ENCODE peak calls at places on chromosomes 12 and 14, in five cellular contexts. D is mesendoderm, Q is HCT116, A is mammary epithelial cell, N is SK-N-SH. F is an unnamed sample.

GRCh38 chr14:20492486-20492885 is 12.9 kb upstream of the RNASE10 start:
- DNase-seq in D (no peak), Q (no peak), A (no peak), N (no peak), F (no peak)

GRCh38 chr12:80702889-80703605 is 4.4 kb upstream of the MYF6 start:
- DNase-seq in D (peak), Q (no peak), A (peak), N (no peak), F (no peak)

GRCh38 chr12:84718901-84719300 is 193.7 kb downstream of the SLC6A15 start:
- DNase-seq in D (no peak), Q (no peak), A (no peak), N (no peak), F (peak)

GRCh38 chr14:56235388-56235787 is 117.2 kb downstream of the PELI2 start:
- DNase-seq in D (no peak), Q (no peak), A (no peak), N (no peak), F (no peak)

GRCh38 chr14:71361335-71361734 is 454.1 kb downstream of the PCNX1 start:
- DNase-seq in D (no peak), Q (no peak), A (peak), N (no peak), F (no peak)

GRCh38 chr14:93056166-93056839 is 59.4 kb downstream of the ITPK1 start:
- DNase-seq in D (peak), Q (no peak), A (no peak), N (no peak), F (no peak)

GRCh38 chr12:103758310-103759089 is 82.5 kb downstream of the NT5DC3 start:
- DNase-seq in D (peak), Q (no peak), A (no peak), N (no peak), F (no peak)

GRCh38 chr12:81963651-81964050 is 204.5 kb upstream of the PPFIA2 start:
- DNase-seq in D (no peak), Q (no peak), A (no peak), N (no peak), F (no peak)

GRCh38 chr12:119061208-119061796 is 80.0 kb downstream of the SRRM4 start:
- DNase-seq in D (peak), Q (no peak), A (peak), N (no peak), F (peak)

GRCh38 chr12:95613021-95613420 is 61.7 kb upstream of the USP44 start:
- DNase-seq in D (no peak), Q (no peak), A (no peak), N (no peak), F (no peak)

GRCh38 chr12:80777587-80777986 is 60.9 kb downstream of the MYF5 start:
- DNase-seq in D (no peak), Q (no peak), A (no peak), N (no peak), F (no peak)

GRCh38 chr14:89957791-89958190 is 2.1 kb downstream of the TDP1 start:
- DNase-seq in D (no peak), Q (no peak), A (no peak), N (no peak), F (no peak)

GRCh38 chr14:68131907-68132306 is 312.3 kb downstream of the RAD51B start:
- DNase-seq in D (no peak), Q (no peak), A (no peak), N (no peak), F (no peak)

GRCh38 chr12:45763381-45763780 is 33.9 kb downstream of the ARID2 start:
- DNase-seq in D (no peak), Q (no peak), A (no peak), N (no peak), F (no peak)

GRCh38 chr14:103330536-103330935 is 3.5 kb upstream of the EIF5 start:
- DNase-seq in D (no peak), Q (no peak), A (no peak), N (no peak), F (no peak)

GRCh38 chr14:99883866-99884650 is 90.8 kb downstream of the EML1 start:
- DNase-seq in D (no peak), Q (no peak), A (no peak), N (no peak), F (no peak)

GRCh38 chr12:121110211-121110940 is 22.3 kb upstream of the P2RX7 start:
- DNase-seq in D (peak), Q (peak), A (peak), N (peak), F (no peak)

GRCh38 chr14:65658202-65658601 is 245.7 kb downstream of the FUT8 start:
- DNase-seq in D (no peak), Q (no peak), A (peak), N (no peak), F (no peak)

GRCh38 chr12:26680724-26681455 is 152.1 kb downstream of the ITPR2 start:
- DNase-seq in D (no peak), Q (no peak), A (peak), N (no peak), F (no peak)

GRCh38 chr14:54814076-54814475 is 88.5 kb downstream of the GCH1 start:
- DNase-seq in D (peak), Q (no peak), A (no peak), N (no peak), F (no peak)

GRCh38 chr12:117461732-117462131 is 100.3 kb upstream of the NOS1 start:
- DNase-seq in D (no peak), Q (no peak), A (no peak), N (no peak), F (no peak)

GRCh38 chr12:13135336-13136178 is 32.1 kb upstream of the GSG1 start:
- DNase-seq in D (peak), Q (peak), A (peak), N (no peak), F (peak)

GRCh38 chr12:13241833-13242232 is 45.3 kb downstream of the EMP1 start:
- DNase-seq in D (no peak), Q (peak), A (peak), N (no peak), F (no peak)

GRCh38 chr12:55743131-55743921 is 404 bp downstream of the GDF11 start:
- DNase-seq in D (peak), Q (no peak), A (peak), N (peak), F (no peak)
- H3K9ac ChIP-seq in D (peak), Q (peak), A (no peak), N (peak), F (peak)

DNA sequence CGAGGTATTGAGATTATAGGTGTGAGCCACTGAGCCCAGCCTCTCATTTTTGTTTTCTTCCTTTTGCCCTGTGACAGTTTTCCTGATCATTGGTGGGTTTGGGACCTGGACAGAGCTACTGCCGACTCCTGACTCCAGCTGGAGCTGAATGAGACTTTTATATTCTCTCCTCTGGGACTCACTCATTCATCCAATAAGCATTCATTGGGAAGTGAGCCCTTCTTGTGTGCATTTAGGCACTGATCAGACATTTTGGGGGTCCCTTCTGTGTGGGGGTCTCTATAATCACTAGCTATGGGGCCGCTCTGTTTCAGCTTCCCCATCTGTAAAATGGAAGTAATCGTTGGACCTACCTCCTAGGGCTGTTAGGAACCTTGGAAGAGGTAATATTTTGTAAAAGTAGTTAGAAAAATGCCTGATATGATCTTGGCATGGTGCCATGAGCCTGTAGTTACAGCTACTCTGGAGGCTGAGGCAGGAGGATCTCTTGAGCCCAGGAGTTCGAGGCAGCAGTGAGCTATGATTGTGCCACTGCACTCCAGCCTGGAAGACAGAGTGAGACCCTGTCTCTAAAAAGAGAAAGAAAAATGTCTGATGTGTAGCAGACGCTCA is 7.2 kb downstream of the SH2B3 start:
- DNase-seq in D (no peak), Q (no peak), A (no peak), N (no peak), F (no peak)
- H3K27ac ChIP-seq in D (peak), Q (no peak), A (no peak), N (no peak), F (peak)

GRCh38 chr14:75540479-75540851 is 18.2 kb downstream of the BATF start:
- DNase-seq in D (no peak), Q (no peak), A (no peak), N (no peak), F (no peak)
- H3K9ac ChIP-seq in D (no peak), Q (no peak), A (no peak), N (no peak), F (no peak)

GRCh38 chr12:112904571-112904970 is 2.2 kb upstream of the OAS1 start:
- DNase-seq in D (no peak), Q (no peak), A (no peak), N (no peak), F (no peak)

GRCh38 chr12:112906712-112907414 is at the start of gene OAS1:
- DNase-seq in D (peak), Q (no peak), A (peak), N (peak), F (no peak)

GRCh38 chr12:112907415-112908157 is 824 bp downstream of the OAS1 start:
- DNase-seq in D (no peak), Q (no peak), A (no peak), N (no peak), F (no peak)

GRCh38 chr12:112908548-112908947 is 1.8 kb downstream of the OAS1 start:
- DNase-seq in D (no peak), Q (no peak), A (no peak), N (no peak), F (no peak)

GRCh38 chr12:112905451-112906089 is 1.2 kb upstream of the OAS1 start:
- DNase-seq in D (no peak), Q (no peak), A (peak), N (no peak), F (no peak)
- H3K27ac ChIP-seq in D (no peak), Q (no peak), A (no peak), N (peak), F (peak)

GRCh38 chr12:52434760-52435530 is 774 bp upstream of the KRT75 start:
- DNase-seq in D (no peak), Q (no peak), A (peak), N (no peak), F (no peak)

GRCh38 chr12:52436828-52437474 is 2.8 kb upstream of the KRT75 start:
- DNase-seq in D (no peak), Q (no peak), A (no peak), N (no peak), F (no peak)

GRCh38 chr12:52436000-52436827 is 2.0 kb upstream of the KRT75 start:
- DNase-seq in D (no peak), Q (no peak), A (peak), N (no peak), F (no peak)

GRCh38 chr12:52434096-52434733 is at the start of gene KRT75:
- DNase-seq in D (no peak), Q (no peak), A (peak), N (no peak), F (no peak)

GRCh38 chr12:52435659-52435999 is 1.5 kb upstream of the KRT75 start:
- DNase-seq in D (no peak), Q (no peak), A (no peak), N (no peak), F (no peak)
- H3K9ac ChIP-seq in D (no peak), Q (no peak), A (peak), N (no peak), F (no peak)

GRCh38 chr12:130204441-130204840 is 42.2 kb downstream of the FZD10 start:
- DNase-seq in D (no peak), Q (no peak), A (no peak), N (no peak), F (no peak)
- H3K27ac ChIP-seq in D (no peak), Q (no peak), A (no peak), N (no peak), F (no peak)

F was measured in SK-N-MC.